ENCODE peak calls at places on chromosomes 11 and 22, in eight cellular contexts. N is AG04450, S is upper lobe of right lung, F is mesenchymal stem cell, Q is SK-N-MC, B is tibial nerve, Z is MM.1S, W is left ventricle myocardium inferior. O is an unnamed sample. For H3K9me3, the result is how much of the 10 kb centered on the place peaks cover.

GRCh38 chr11:637333-637592 is 194 bp downstream of the DRD4 start:
- DNase-seq in N (no peak), S (no peak), F (no peak), Q (no peak), B (no peak), Z (no peak), W (no peak), O (no peak)

GRCh38 chr11:64799925-64800632 is 2.9 kb downstream of the MAP4K2 start:
- DNase-seq in N (no peak), S (no peak), F (peak), Q (no peak), B (no peak), Z (no peak), W (no peak), O (no peak)

GRCh38 chr11:27582686-27583085 is 76.1 kb upstream of the LIN7C start:
- DNase-seq in N (no peak), S (no peak), F (no peak), Q (no peak), B (no peak), Z (no peak), W (no peak), O (no peak)

GRCh38 chr11:12494699-12495098 is 117.3 kb downstream of the PARVA start:
- DNase-seq in N (no peak), S (no peak), F (peak), Q (no peak), B (no peak), Z (no peak), W (no peak), O (no peak)

GRCh38 chr11:75148436-75148983 is 2.4 kb upstream of the SLCO2B1 start:
- DNase-seq in N (no peak), S (peak), F (no peak), Q (no peak), B (no peak), Z (no peak), W (no peak), O (no peak)

GRCh38 chr22:32584650-32585049 is 110.0 kb downstream of the FBXO7 start:
- DNase-seq in N (no peak), S (no peak), F (no peak), Q (no peak), B (peak), Z (no peak), W (no peak), O (no peak)

GRCh38 chr22:31960767-31961166 is 16.4 kb downstream of the YWHAH start:
- DNase-seq in N (no peak), S (no peak), F (no peak), Q (no peak), B (no peak), Z (no peak), W (no peak), O (no peak)

GRCh38 chr11:126764221-126764620 is 236.3 kb downstream of the KIRREL3 start:
- DNase-seq in N (no peak), S (no peak), F (no peak), Q (no peak), B (no peak), Z (no peak), W (no peak), O (no peak)

GRCh38 chr22:27247691-27248434 is 553.7 kb downstream of the MN1 start:
- DNase-seq in N (no peak), S (no peak), F (no peak), Q (peak), B (peak), Z (no peak), W (no peak), O (no peak)

DNA sequence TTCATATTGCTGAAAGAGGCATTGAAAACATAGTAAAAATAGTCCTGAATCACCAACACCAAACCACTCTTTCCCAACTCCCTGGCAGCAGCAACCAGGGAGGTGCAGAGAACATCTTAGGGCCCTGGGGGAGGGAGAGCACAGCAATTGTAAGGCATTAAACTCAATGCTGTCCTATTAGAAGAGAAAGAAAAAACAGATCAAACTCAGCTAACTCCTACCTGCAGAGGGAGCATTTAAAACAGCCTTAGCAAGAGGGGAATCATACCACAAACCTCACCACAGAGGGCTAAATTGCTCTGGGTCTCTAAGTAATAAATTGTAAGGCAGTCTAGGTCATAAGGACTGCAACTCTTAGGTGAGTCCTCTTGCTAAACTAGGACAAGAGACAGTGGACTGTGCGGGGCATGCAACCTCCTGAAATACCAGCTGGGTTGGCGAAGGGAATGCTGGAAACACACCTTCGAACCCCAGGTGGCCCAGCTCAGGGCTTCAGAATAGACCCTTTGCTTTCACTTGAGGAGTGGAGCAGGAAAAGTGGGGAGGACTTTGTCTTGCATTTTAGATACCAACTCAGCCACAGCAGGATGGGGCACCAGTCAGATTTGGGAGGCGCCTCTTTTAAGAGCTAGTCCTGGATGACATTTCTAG is 697.1 kb upstream of the FAT3 start:
- DNase-seq in N (no peak), S (no peak), F (no peak), Q (no peak), B (no peak), Z (no peak), W (no peak), O (no peak)
- H3K9me3 ChIP-seq in N (under half), S (under half), F (under half), Q (under half), B (under half), Z (under half), W (under half), O (under half)

DNA sequence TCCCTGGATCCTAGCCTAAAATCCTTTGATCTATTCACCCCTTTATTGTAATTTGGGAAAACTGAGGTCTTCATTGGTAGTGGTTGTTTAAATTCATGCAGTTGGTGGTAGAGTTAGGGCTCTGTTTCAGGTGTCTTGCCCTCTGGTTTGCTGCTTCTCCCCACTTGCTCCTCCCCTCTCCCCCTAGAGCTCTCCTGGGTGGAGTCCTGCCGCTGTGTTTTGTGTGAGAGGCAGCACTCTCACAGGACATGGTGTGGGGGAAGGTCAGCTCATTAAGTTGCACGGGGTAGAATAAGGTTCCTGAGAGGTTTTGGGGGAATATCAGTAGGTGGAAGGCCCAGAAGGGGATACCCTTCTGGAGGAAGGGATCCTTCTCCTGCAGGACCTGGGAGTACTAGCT is 98.1 kb upstream of the NECTIN1 start:
- DNase-seq in N (no peak), S (no peak), F (no peak), Q (no peak), B (no peak), Z (no peak), W (no peak), O (no peak)
- H3K9me3 ChIP-seq in N (under half), S (under half), F (under half), Q (under half), B (under half), Z (under half), W (under half), O (under half)

DNA sequence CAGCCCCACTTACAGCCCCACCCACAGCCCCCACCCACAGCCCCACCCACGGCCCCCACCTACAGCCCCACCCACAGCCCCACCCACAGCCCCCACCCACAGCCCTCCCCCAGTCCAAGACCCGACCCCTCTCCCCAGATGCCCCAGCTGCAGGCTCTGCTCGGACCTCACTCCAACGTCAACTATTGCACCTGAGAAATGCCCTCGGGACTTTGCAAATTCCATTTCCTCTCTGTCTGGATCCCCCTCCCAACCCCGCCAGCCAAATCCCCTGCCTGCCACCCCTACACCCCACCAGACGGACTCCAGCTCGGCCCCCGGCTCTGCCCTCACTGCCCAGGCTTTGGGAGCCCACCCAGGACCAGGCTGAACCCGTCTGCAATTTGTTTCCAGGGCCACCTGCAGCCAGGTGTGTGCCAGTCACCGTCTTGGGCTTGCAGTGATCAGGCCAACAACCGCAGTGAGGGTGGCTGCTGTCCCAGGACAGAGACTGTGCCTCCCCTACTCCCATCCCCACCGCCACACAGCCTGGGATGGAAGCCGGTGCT is 662.8 kb downstream of the BRD1 start:
- DNase-seq in N (no peak), S (no peak), F (no peak), Q (no peak), B (no peak), Z (no peak), W (no peak), O (no peak)
- H3K9me3 ChIP-seq in N (half or more), S (under half), F (under half), Q (under half), B (under half), Z (under half), W (under half), O (under half)

GRCh38 chr11:3367221-3367620 is 11.7 kb downstream of the ZNF195 start:
- DNase-seq in N (no peak), S (no peak), F (no peak), Q (no peak), B (no peak), Z (no peak), W (no peak), O (no peak)
- H3K9me3 ChIP-seq in N (under half), S (under half), F (half or more), Q (half or more), B (under half), Z (under half), W (under half), O (under half)

DNA sequence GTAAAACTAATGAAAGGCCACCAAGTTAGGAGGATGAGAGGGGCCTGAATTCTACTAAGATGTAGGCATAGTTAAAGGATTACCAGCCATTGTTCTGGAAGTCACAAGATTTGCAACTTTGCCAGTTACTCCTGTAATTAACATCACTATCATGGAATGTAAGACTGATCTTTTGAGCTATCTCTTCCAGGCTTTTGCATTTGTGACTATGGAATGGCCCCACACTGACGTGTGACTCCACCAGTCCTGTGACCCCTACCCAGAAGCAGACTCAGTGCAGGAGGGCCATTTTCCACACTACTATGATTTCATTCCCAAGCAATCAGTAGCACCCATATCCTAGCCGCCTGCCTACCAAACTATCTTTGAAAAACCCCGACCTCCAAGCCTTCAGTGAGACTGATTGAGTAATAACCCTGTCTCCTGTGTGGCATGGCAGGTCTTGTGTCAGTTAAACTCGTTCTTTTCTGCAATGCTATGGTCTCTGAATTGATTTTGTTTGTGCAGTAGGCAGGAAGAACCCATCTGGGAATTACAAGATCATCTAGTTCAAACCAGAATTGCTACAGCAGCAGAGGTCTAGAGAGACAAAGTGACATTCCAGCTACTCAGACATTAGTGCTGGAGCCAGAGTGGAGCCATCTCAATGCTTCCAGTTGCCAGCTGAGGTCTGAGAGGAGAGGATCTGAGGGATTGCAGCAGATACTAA is 1.9 kb upstream of the CTSF start:
- DNase-seq in N (no peak), S (no peak), F (no peak), Q (no peak), B (no peak), Z (no peak), W (no peak), O (no peak)
- H3K9me3 ChIP-seq in N (under half), S (under half), F (under half), Q (under half), B (under half), Z (under half), W (under half), O (under half)

GRCh38 chr11:73260127-73260457 is 12.0 kb upstream of the P2RY6 start:
- DNase-seq in N (no peak), S (peak), F (no peak), Q (no peak), B (no peak), Z (no peak), W (no peak), O (no peak)
- H3K9me3 ChIP-seq in N (under half), S (under half), F (under half), Q (under half), B (under half), Z (under half), W (under half), O (under half)

DNA sequence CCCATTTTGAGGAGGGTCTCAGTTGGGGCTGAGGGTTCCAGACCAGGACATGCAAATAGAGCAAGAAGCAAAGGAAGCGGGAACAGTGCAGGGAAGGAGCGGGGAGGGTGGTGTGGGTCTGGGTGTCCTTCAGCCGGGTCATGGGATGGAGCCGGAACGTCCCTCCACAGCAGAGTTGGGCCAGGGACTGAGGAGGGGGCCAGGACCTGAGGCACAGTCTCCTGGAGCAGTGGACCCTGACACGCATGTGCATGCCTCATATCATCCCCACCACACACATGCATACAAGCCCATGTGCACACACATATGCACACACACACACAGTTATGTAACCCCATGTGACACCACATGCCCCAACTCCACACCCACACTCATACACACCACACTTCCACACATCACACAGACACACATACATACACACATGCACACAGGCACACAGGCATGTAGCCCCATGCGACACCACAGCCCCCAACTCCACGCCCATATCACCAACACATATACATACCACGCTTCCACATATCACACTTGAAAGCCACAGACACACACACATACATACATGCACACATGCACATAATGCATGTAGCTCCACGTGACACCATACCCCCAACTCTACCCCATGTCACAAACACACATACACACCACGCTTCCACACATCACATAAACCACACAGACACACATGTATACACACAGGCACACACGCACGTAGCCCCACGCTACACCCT is 1026.6 kb downstream of the BRD1 start:
- DNase-seq in N (no peak), S (no peak), F (no peak), Q (no peak), B (no peak), Z (no peak), W (no peak), O (no peak)
- H3K9me3 ChIP-seq in N (half or more), S (under half), F (under half), Q (under half), B (under half), Z (under half), W (under half), O (under half)

O was measured in esophagus squamous epithelium.